ENCODE peak calls at places on chromosomes 7 and 10, in seven cellular contexts. A is HT1080; W is PC-3; X is CD4-positive, alpha-beta T cell; E is H54; H is amniotic stem cell; N is A549. L is an unnamed sample.
A peak's percentile ranks its signal among the peaks of the same experiment; 100 is the strongest.

GRCh38 chr7:138919256-138919655 is 61.9 kb downstream of the KIAA1549 start:
- DNase-seq in A (no peak), W (peak; percentile 83), H (no peak), E (no peak), X (no peak), N (no peak), L (peak; percentile 40)

GRCh38 chr10:35635576-35635975 is 6.5 kb downstream of the FZD8 start:
- DNase-seq in N (peak; percentile 43), W (peak; percentile 100), A (peak; percentile 71), E (peak; percentile 51), X (no peak), H (peak; percentile 68), L (peak; percentile 82)

GRCh38 chr7:71707041-71707440 is 575.1 kb downstream of the GALNT17 start:
- DNase-seq in E (no peak), X (no peak), N (no peak), A (no peak), H (no peak), W (no peak), L (no peak)

GRCh38 chr10:24722676-24723385 is 856 bp downstream of the ARHGAP21 start:
- DNase-seq in N (peak; percentile 61), H (no peak), W (peak; percentile 38), E (no peak), X (peak; percentile 45), A (peak; percentile 61), L (peak; percentile 81)

GRCh38 chr10:89861584-89862287 is 160.3 kb downstream of the KIF20B start:
- DNase-seq in N (no peak), A (peak; percentile 83), W (peak; percentile 52), X (no peak), E (no peak), H (no peak), L (peak; percentile 81)

GRCh38 chr7:142463401-142463850 is 205.6 kb upstream of the PRSS58 start:
- DNase-seq in A (no peak), H (no peak), N (no peak), E (no peak), X (peak; percentile 20), W (no peak), L (no peak)

GRCh38 chr7:46145412-46145811 is 224.3 kb upstream of the IGFBP3 start:
- DNase-seq in A (peak; percentile 86), X (no peak), E (peak; percentile 71), N (peak; percentile 66), W (peak; percentile 77), H (peak; percentile 73), L (peak; percentile 98)

GRCh38 chr7:33062023-33062781 is at the start of gene NT5C3A:
- DNase-seq in E (peak; percentile 49), W (peak; percentile 35), H (no peak), N (peak; percentile 51), A (no peak), X (peak; percentile 16), L (peak; percentile 58)

GRCh38 chr7:7512861-7513597 is 22.6 kb downstream of the COL28A1 start:
- DNase-seq in E (no peak), H (no peak), W (no peak), N (no peak), A (no peak), X (no peak), L (no peak)